ENCODE peak calls at places on chromosomes 13 and 19, in seven cellular contexts. One of them, this sample, is unnamed.

GRCh38 chr13:73745190-73745589 is 389.0 kb downstream of the KLF12 start:
- DNase-seq in lower leg skin: no peak
- DNase-seq in cardiac muscle cell: no peak
- DNase-seq in esophagus squamous epithelium: no peak
- DNase-seq in astrocyte of the cerebellum: no peak
- DNase-seq in progenitor cell of endocrine pancreas: no peak
- DNase-seq in HFF-Myc: no peak
- DNase-seq in this sample: no peak

GRCh38 chr13:39347926-39348901 is 254.8 kb downstream of the LHFPL6 start:
- DNase-seq in cardiac muscle cell: peak
- DNase-seq in esophagus squamous epithelium: no peak
- DNase-seq in HFF-Myc: no peak
- DNase-seq in progenitor cell of endocrine pancreas: no peak
- DNase-seq in lower leg skin: no peak
- DNase-seq in astrocyte of the cerebellum: peak
- DNase-seq in this sample: no peak

GRCh38 chr13:27005556-27005955 is 166.1 kb downstream of the USP12 start:
- DNase-seq in progenitor cell of endocrine pancreas: no peak
- DNase-seq in esophagus squamous epithelium: no peak
- DNase-seq in astrocyte of the cerebellum: no peak
- DNase-seq in lower leg skin: no peak
- DNase-seq in HFF-Myc: no peak
- DNase-seq in cardiac muscle cell: no peak
- DNase-seq in this sample: no peak

GRCh38 chr13:72643339-72643989 is 84.0 kb downstream of the MZT1 start:
- DNase-seq in esophagus squamous epithelium: no peak
- DNase-seq in progenitor cell of endocrine pancreas: no peak
- DNase-seq in cardiac muscle cell: peak
- DNase-seq in astrocyte of the cerebellum: peak
- DNase-seq in HFF-Myc: peak
- DNase-seq in lower leg skin: no peak
- DNase-seq in this sample: peak

GRCh38 chr13:74229242-74229641 is 95.0 kb upstream of the KLF12 start:
- DNase-seq in lower leg skin: no peak
- DNase-seq in cardiac muscle cell: no peak
- DNase-seq in HFF-Myc: no peak
- DNase-seq in esophagus squamous epithelium: no peak
- DNase-seq in astrocyte of the cerebellum: no peak
- DNase-seq in progenitor cell of endocrine pancreas: no peak
- DNase-seq in this sample: no peak

GRCh38 chr13:93727301-93728141 is 500.9 kb downstream of the GPC6 start:
- DNase-seq in astrocyte of the cerebellum: peak
- DNase-seq in cardiac muscle cell: peak
- DNase-seq in progenitor cell of endocrine pancreas: no peak
- DNase-seq in esophagus squamous epithelium: no peak
- DNase-seq in HFF-Myc: peak
- DNase-seq in lower leg skin: no peak
- DNase-seq in this sample: no peak

GRCh38 chr19:17405250-17406038 is at the start of gene BST2:
- DNase-seq in HFF-Myc: no peak
- DNase-seq in cardiac muscle cell: peak
- DNase-seq in lower leg skin: no peak
- DNase-seq in esophagus squamous epithelium: no peak
- DNase-seq in progenitor cell of endocrine pancreas: no peak
- DNase-seq in astrocyte of the cerebellum: no peak
- DNase-seq in this sample: no peak

GRCh38 chr19:29587059-29587458 is 19.0 kb upstream of the POP4 start:
- DNase-seq in cardiac muscle cell: no peak
- DNase-seq in astrocyte of the cerebellum: no peak
- DNase-seq in HFF-Myc: no peak
- DNase-seq in progenitor cell of endocrine pancreas: no peak
- DNase-seq in esophagus squamous epithelium: no peak
- DNase-seq in lower leg skin: no peak
- DNase-seq in this sample: no peak

GRCh38 chr13:37340911-37341670 is 235.6 kb upstream of the CSNK1A1L start:
- DNase-seq in progenitor cell of endocrine pancreas: no peak
- DNase-seq in esophagus squamous epithelium: no peak
- DNase-seq in cardiac muscle cell: no peak
- DNase-seq in astrocyte of the cerebellum: no peak
- DNase-seq in lower leg skin: no peak
- DNase-seq in HFF-Myc: no peak
- DNase-seq in this sample: no peak

GRCh38 chr13:45396548-45397095 is 21.6 kb downstream of the SLC25A30 start:
- DNase-seq in astrocyte of the cerebellum: no peak
- DNase-seq in lower leg skin: no peak
- DNase-seq in cardiac muscle cell: no peak
- DNase-seq in progenitor cell of endocrine pancreas: no peak
- DNase-seq in esophagus squamous epithelium: no peak
- DNase-seq in HFF-Myc: no peak
- DNase-seq in this sample: no peak

GRCh38 chr13:45398862-45399261 is 19.3 kb downstream of the SLC25A30 start:
- DNase-seq in progenitor cell of endocrine pancreas: no peak
- DNase-seq in esophagus squamous epithelium: no peak
- DNase-seq in lower leg skin: no peak
- DNase-seq in astrocyte of the cerebellum: no peak
- DNase-seq in cardiac muscle cell: no peak
- DNase-seq in HFF-Myc: no peak
- DNase-seq in this sample: no peak

GRCh38 chr13:45392811-45393210 is 25.4 kb downstream of the SLC25A30 start:
- DNase-seq in cardiac muscle cell: no peak
- DNase-seq in progenitor cell of endocrine pancreas: no peak
- DNase-seq in lower leg skin: no peak
- DNase-seq in astrocyte of the cerebellum: no peak
- DNase-seq in esophagus squamous epithelium: no peak
- DNase-seq in HFF-Myc: no peak
- DNase-seq in this sample: no peak

GRCh38 chr13:45391926-45392325 is 26.2 kb downstream of the SLC25A30 start:
- DNase-seq in progenitor cell of endocrine pancreas: no peak
- DNase-seq in lower leg skin: no peak
- DNase-seq in cardiac muscle cell: no peak
- DNase-seq in astrocyte of the cerebellum: no peak
- DNase-seq in esophagus squamous epithelium: no peak
- DNase-seq in HFF-Myc: no peak
- DNase-seq in this sample: no peak

DNA sequence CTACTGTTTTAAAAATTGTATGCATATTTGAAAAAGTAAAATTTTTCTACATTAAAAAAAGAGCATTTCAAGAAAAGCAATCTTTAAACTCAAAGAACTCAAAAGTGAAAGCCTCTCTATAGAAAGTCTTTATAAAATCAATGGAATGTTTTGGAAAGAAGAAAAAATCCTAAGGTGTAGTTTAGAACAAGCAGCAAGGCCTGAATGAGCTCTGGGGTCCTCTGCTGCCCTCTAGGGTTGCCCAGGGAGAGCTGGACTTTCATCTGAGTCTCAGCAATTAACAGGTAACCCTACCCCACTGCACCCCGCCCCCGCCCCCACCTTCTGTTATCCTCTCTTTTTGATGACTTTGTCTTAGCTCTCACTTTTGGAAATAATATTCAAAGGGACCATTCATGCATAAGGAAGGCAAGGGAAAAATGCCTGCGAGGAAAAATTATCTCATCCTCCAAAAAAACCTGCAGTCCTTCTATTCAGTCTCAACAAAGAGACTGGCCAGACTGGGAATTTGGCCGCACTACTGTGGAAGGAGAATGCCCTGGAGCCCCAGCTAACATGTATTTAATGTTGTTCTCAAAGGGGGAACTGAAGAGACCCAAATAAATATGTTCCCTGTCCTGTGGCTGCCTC is 24.1 kb downstream of the SLC25A30 start:
- DNase-seq in cardiac muscle cell: peak
- DNase-seq in astrocyte of the cerebellum: peak
- DNase-seq in HFF-Myc: no peak
- DNase-seq in lower leg skin: no peak
- DNase-seq in esophagus squamous epithelium: no peak
- DNase-seq in progenitor cell of endocrine pancreas: peak
- DNase-seq in this sample: no peak
- TF ChIP-seq CTCF in cardiac muscle cell: peak
- TF ChIP-seq CTCF in astrocyte of the cerebellum: peak
- TF ChIP-seq CTCF in HFF-Myc: peak
- TF ChIP-seq CTCF in lower leg skin: no peak
- TF ChIP-seq CTCF in esophagus squamous epithelium: no peak
- TF ChIP-seq CTCF in progenitor cell of endocrine pancreas: peak
- TF ChIP-seq CTCF in this sample: peak

GRCh38 chr19:55675661-55676354 is 782 bp downstream of the EPN1 start:
- DNase-seq in cardiac muscle cell: no peak
- DNase-seq in astrocyte of the cerebellum: no peak
- DNase-seq in esophagus squamous epithelium: no peak
- DNase-seq in lower leg skin: no peak
- DNase-seq in progenitor cell of endocrine pancreas: no peak
- DNase-seq in HFF-Myc: no peak
- DNase-seq in this sample: no peak

GRCh38 chr19:55676889-55677505 is 2.0 kb downstream of the EPN1 start:
- DNase-seq in HFF-Myc: no peak
- DNase-seq in progenitor cell of endocrine pancreas: no peak
- DNase-seq in cardiac muscle cell: no peak
- DNase-seq in esophagus squamous epithelium: no peak
- DNase-seq in astrocyte of the cerebellum: no peak
- DNase-seq in lower leg skin: no peak
- DNase-seq in this sample: no peak

GRCh38 chr19:55674841-55675660 is at the start of gene EPN1:
- DNase-seq in progenitor cell of endocrine pancreas: peak
- DNase-seq in HFF-Myc: peak
- DNase-seq in esophagus squamous epithelium: peak
- DNase-seq in astrocyte of the cerebellum: peak
- DNase-seq in lower leg skin: peak
- DNase-seq in cardiac muscle cell: peak
- DNase-seq in this sample: peak

GRCh38 chr19:55677572-55678028 is 2.6 kb downstream of the EPN1 start:
- DNase-seq in progenitor cell of endocrine pancreas: no peak
- DNase-seq in esophagus squamous epithelium: no peak
- DNase-seq in astrocyte of the cerebellum: no peak
- DNase-seq in HFF-Myc: no peak
- DNase-seq in cardiac muscle cell: no peak
- DNase-seq in lower leg skin: no peak
- DNase-seq in this sample: no peak

DNA sequence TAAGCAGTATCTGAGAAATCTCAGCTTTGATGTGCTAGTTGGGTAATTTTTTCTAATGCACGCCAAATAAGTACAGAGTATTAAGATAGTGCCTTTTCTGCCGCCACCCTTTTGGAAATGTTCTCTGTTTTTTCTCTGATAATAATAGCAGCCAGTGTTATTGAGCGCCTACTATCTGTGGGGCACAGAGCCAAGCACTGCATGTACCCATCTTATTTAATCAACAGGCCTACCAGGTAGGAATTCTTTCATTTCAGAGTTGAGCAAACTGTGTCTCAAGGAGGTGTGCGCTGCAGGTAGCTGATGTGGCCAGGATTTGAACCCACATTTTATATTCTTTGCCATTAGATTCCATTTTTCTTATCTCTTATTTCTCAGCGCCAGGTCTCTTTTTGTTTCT is 1.4 kb downstream of the EPN1 start:
- DNase-seq in astrocyte of the cerebellum: no peak
- DNase-seq in HFF-Myc: no peak
- DNase-seq in progenitor cell of endocrine pancreas: no peak
- DNase-seq in esophagus squamous epithelium: no peak
- DNase-seq in lower leg skin: no peak
- DNase-seq in cardiac muscle cell: no peak
- DNase-seq in this sample: no peak
- TF ChIP-seq CTCF in astrocyte of the cerebellum: no peak
- TF ChIP-seq CTCF in HFF-Myc: no peak
- TF ChIP-seq CTCF in progenitor cell of endocrine pancreas: no peak
- TF ChIP-seq CTCF in esophagus squamous epithelium: no peak
- TF ChIP-seq CTCF in lower leg skin: no peak
- TF ChIP-seq CTCF in cardiac muscle cell: peak
- TF ChIP-seq CTCF in this sample: no peak

DNA sequence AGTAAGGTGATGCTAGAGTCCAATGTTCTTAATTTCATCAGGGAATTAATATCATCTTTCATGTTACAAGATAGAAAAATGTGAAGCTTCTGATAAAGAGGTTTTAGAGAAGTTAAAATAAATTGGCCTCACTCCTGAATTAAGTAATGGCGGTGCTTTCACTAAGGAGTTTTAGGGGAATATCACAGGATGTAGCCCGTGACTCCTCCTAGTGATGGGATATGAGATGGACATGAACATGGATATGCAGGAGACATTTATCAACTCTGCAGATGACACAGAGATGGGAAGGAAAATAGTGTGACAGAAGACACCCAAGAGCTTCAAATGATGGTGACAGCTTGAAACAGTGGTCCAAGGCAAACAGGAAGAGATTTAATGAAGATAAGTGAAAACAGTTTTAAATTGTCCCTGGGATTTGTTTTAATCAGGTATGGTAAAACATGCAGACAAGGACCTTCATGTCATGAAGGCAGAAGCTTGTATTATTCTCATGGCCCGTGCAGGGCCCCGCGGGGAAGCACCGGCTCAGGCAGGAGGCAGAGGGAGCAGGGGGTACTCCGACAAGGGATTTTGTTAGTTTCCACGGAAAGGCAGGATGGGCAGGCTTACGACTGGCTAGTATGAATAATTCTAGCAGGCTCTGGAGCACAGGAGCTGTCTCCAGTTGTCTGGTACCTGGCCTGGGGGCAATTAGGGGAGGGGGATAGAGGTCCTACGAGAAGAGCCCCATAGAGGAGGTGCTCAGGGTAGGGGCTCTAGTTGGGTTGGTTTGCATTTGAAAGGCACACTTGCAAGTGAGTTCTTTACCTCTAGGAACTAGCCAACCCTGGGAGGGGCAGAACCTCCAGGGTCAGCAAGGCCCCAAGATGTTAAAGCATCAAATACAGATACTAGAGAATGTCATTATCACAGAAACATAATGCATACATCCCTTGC is 38.7 kb upstream of the FARP1 start:
- DNase-seq in HFF-Myc: no peak
- DNase-seq in lower leg skin: no peak
- DNase-seq in progenitor cell of endocrine pancreas: no peak
- DNase-seq in cardiac muscle cell: no peak
- DNase-seq in astrocyte of the cerebellum: no peak
- DNase-seq in esophagus squamous epithelium: no peak
- DNase-seq in this sample: no peak
- TF ChIP-seq CTCF in HFF-Myc: no peak
- TF ChIP-seq CTCF in lower leg skin: no peak
- TF ChIP-seq CTCF in progenitor cell of endocrine pancreas: no peak
- TF ChIP-seq CTCF in cardiac muscle cell: no peak
- TF ChIP-seq CTCF in astrocyte of the cerebellum: peak
- TF ChIP-seq CTCF in esophagus squamous epithelium: no peak
- TF ChIP-seq CTCF in this sample: peak

GRCh38 chr13:60619461-60619860 is 222.4 kb downstream of the TDRD3 start:
- DNase-seq in HFF-Myc: no peak
- DNase-seq in cardiac muscle cell: no peak
- DNase-seq in lower leg skin: no peak
- DNase-seq in progenitor cell of endocrine pancreas: no peak
- DNase-seq in esophagus squamous epithelium: no peak
- DNase-seq in astrocyte of the cerebellum: no peak
- DNase-seq in this sample: no peak

GRCh38 chr13:60613080-60613479 is 216.1 kb downstream of the TDRD3 start:
- DNase-seq in esophagus squamous epithelium: no peak
- DNase-seq in cardiac muscle cell: no peak
- DNase-seq in astrocyte of the cerebellum: no peak
- DNase-seq in lower leg skin: no peak
- DNase-seq in progenitor cell of endocrine pancreas: no peak
- DNase-seq in HFF-Myc: no peak
- DNase-seq in this sample: no peak

GRCh38 chr13:60623131-60623530 is 226.1 kb downstream of the TDRD3 start:
- DNase-seq in astrocyte of the cerebellum: no peak
- DNase-seq in HFF-Myc: no peak
- DNase-seq in progenitor cell of endocrine pancreas: no peak
- DNase-seq in lower leg skin: no peak
- DNase-seq in cardiac muscle cell: no peak
- DNase-seq in esophagus squamous epithelium: no peak
- DNase-seq in this sample: no peak

GRCh38 chr13:60620611-60621395 is 223.8 kb downstream of the TDRD3 start:
- DNase-seq in HFF-Myc: no peak
- DNase-seq in progenitor cell of endocrine pancreas: no peak
- DNase-seq in cardiac muscle cell: no peak
- DNase-seq in lower leg skin: no peak
- DNase-seq in esophagus squamous epithelium: no peak
- DNase-seq in astrocyte of the cerebellum: no peak
- DNase-seq in this sample: no peak

GRCh38 chr13:60617863-60618733 is 221.1 kb downstream of the TDRD3 start:
- DNase-seq in esophagus squamous epithelium: no peak
- DNase-seq in lower leg skin: no peak
- DNase-seq in astrocyte of the cerebellum: peak
- DNase-seq in cardiac muscle cell: peak
- DNase-seq in HFF-Myc: no peak
- DNase-seq in progenitor cell of endocrine pancreas: no peak
- DNase-seq in this sample: peak
- TF ChIP-seq CTCF in esophagus squamous epithelium: no peak
- TF ChIP-seq CTCF in lower leg skin: no peak
- TF ChIP-seq CTCF in astrocyte of the cerebellum: peak
- TF ChIP-seq CTCF in cardiac muscle cell: peak
- TF ChIP-seq CTCF in HFF-Myc: peak
- TF ChIP-seq CTCF in progenitor cell of endocrine pancreas: peak
- TF ChIP-seq CTCF in this sample: peak

This sample was measured in AG09319.